ENCODE peak calls at places on chromosomes 3 and 15, in eight cellular contexts. One of them, this sample, is unnamed. For H3K4me1, the result is how much of the 10 kb centered on the place peaks cover.

GRCh38 chr3:140585828-140586227 is 92.0 kb upstream of the TRIM42 start:
- DNase-seq in PC-3: no peak
- DNase-seq in OCI-LY7: no peak
- DNase-seq in naive thymus-derived CD4-positive, alpha-beta T cell: no peak
- DNase-seq in mesendoderm: no peak
- DNase-seq in left ventricle myocardium inferior: no peak
- DNase-seq in IMR-90: peak
- DNase-seq in ovary: no peak
- DNase-seq in this sample: no peak

GRCh38 chr3:184559336-184559735 is 2.2 kb upstream of the EPHB3 start:
- DNase-seq in PC-3: peak
- DNase-seq in OCI-LY7: no peak
- DNase-seq in naive thymus-derived CD4-positive, alpha-beta T cell: no peak
- DNase-seq in mesendoderm: no peak
- DNase-seq in left ventricle myocardium inferior: no peak
- DNase-seq in IMR-90: no peak
- DNase-seq in ovary: peak
- DNase-seq in this sample: no peak

GRCh38 chr3:12753275-12754028 is 5.6 kb downstream of the TMEM40 start:
- DNase-seq in PC-3: peak
- DNase-seq in OCI-LY7: no peak
- DNase-seq in naive thymus-derived CD4-positive, alpha-beta T cell: no peak
- DNase-seq in mesendoderm: no peak
- DNase-seq in left ventricle myocardium inferior: no peak
- DNase-seq in IMR-90: no peak
- DNase-seq in ovary: no peak
- DNase-seq in this sample: no peak

GRCh38 chr3:71219744-71220638 is 363.5 kb downstream of the FOXP1 start:
- DNase-seq in PC-3: no peak
- DNase-seq in OCI-LY7: no peak
- DNase-seq in naive thymus-derived CD4-positive, alpha-beta T cell: no peak
- DNase-seq in mesendoderm: no peak
- DNase-seq in left ventricle myocardium inferior: no peak
- DNase-seq in IMR-90: no peak
- DNase-seq in ovary: no peak
- DNase-seq in this sample: no peak

GRCh38 chr3:160210799-160211221 is 14.4 kb upstream of the C3orf80 start:
- DNase-seq in PC-3: peak
- DNase-seq in OCI-LY7: no peak
- DNase-seq in naive thymus-derived CD4-positive, alpha-beta T cell: no peak
- DNase-seq in mesendoderm: peak
- DNase-seq in left ventricle myocardium inferior: no peak
- DNase-seq in IMR-90: peak
- DNase-seq in ovary: no peak
- DNase-seq in this sample: no peak

GRCh38 chr3:101567528-101568317 is 6.1 kb downstream of the TRMT10C start:
- DNase-seq in PC-3: peak
- DNase-seq in OCI-LY7: no peak
- DNase-seq in naive thymus-derived CD4-positive, alpha-beta T cell: no peak
- DNase-seq in mesendoderm: no peak
- DNase-seq in left ventricle myocardium inferior: no peak
- DNase-seq in IMR-90: peak
- DNase-seq in ovary: no peak
- DNase-seq in this sample: no peak

GRCh38 chr15:70636540-70637165 is 126.7 kb downstream of the UACA start:
- DNase-seq in PC-3: peak
- DNase-seq in OCI-LY7: no peak
- DNase-seq in naive thymus-derived CD4-positive, alpha-beta T cell: no peak
- DNase-seq in mesendoderm: peak
- DNase-seq in left ventricle myocardium inferior: no peak
- DNase-seq in IMR-90: no peak
- DNase-seq in ovary: peak
- DNase-seq in this sample: no peak

GRCh38 chr3:71127463-71128243 is 455.9 kb downstream of the FOXP1 start:
- DNase-seq in PC-3: no peak
- DNase-seq in OCI-LY7: peak
- DNase-seq in naive thymus-derived CD4-positive, alpha-beta T cell: peak
- DNase-seq in mesendoderm: no peak
- DNase-seq in left ventricle myocardium inferior: no peak
- DNase-seq in IMR-90: peak
- DNase-seq in ovary: no peak
- DNase-seq in this sample: no peak

GRCh38 chr15:31347067-31347975 is 20.7 kb downstream of the KLF13 start:
- DNase-seq in PC-3: no peak
- DNase-seq in OCI-LY7: peak
- DNase-seq in naive thymus-derived CD4-positive, alpha-beta T cell: peak
- DNase-seq in mesendoderm: no peak
- DNase-seq in left ventricle myocardium inferior: no peak
- DNase-seq in IMR-90: no peak
- DNase-seq in ovary: no peak
- DNase-seq in this sample: no peak

GRCh38 chr15:31345606-31346366 is 19.2 kb downstream of the KLF13 start:
- DNase-seq in PC-3: no peak
- DNase-seq in OCI-LY7: peak
- DNase-seq in naive thymus-derived CD4-positive, alpha-beta T cell: no peak
- DNase-seq in mesendoderm: no peak
- DNase-seq in left ventricle myocardium inferior: peak
- DNase-seq in IMR-90: no peak
- DNase-seq in ovary: no peak
- DNase-seq in this sample: no peak

GRCh38 chr15:31347981-31348803 is 21.6 kb downstream of the KLF13 start:
- DNase-seq in PC-3: no peak
- DNase-seq in OCI-LY7: no peak
- DNase-seq in naive thymus-derived CD4-positive, alpha-beta T cell: no peak
- DNase-seq in mesendoderm: no peak
- DNase-seq in left ventricle myocardium inferior: peak
- DNase-seq in IMR-90: no peak
- DNase-seq in ovary: no peak
- DNase-seq in this sample: no peak

GRCh38 chr15:31344824-31345605 is 18.4 kb downstream of the KLF13 start:
- DNase-seq in PC-3: no peak
- DNase-seq in OCI-LY7: peak
- DNase-seq in naive thymus-derived CD4-positive, alpha-beta T cell: no peak
- DNase-seq in mesendoderm: no peak
- DNase-seq in left ventricle myocardium inferior: peak
- DNase-seq in IMR-90: no peak
- DNase-seq in ovary: no peak
- DNase-seq in this sample: no peak

DNA sequence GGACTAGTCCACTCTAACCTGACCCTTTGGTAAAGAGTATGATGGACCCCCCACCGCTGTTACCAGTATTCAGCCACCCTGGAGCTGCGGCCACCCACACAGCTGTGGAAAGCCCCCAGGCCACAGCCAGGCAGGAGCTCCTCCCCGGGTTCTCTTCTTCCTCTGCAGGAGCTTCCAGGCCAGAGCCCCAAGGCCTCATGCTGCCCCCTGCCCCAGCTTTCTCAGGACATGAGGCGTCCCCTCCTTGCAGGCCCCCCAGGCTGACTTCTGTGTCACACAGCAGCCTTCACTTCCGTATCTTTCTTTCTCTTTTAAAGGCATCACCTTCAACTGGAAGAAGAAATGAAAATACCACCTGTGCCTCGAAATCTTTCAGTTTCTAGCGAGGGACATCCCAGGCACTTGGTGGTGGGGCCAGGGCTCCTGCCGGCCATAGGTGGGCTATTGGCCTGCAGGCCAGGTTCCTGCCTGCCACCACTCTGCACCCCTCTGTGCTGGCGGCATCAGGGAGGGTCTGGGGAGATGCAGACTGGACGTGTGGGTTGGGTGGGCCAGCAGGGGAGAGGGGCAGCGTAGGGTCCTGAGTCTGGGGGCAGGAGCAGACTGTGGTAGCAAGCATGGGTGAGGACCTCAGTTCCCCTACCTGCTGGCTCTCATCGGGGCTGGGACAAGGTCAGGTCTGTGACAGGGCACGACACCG is 19.9 kb downstream of the KLF13 start:
- DNase-seq in PC-3: no peak
- DNase-seq in OCI-LY7: peak
- DNase-seq in naive thymus-derived CD4-positive, alpha-beta T cell: no peak
- DNase-seq in mesendoderm: no peak
- DNase-seq in left ventricle myocardium inferior: no peak
- DNase-seq in IMR-90: no peak
- DNase-seq in ovary: no peak
- DNase-seq in this sample: no peak
- H3K4me1 ChIP-seq in PC-3: under half
- H3K4me1 ChIP-seq in OCI-LY7: half or more
- H3K4me1 ChIP-seq in naive thymus-derived CD4-positive, alpha-beta T cell: half or more
- H3K4me1 ChIP-seq in mesendoderm: under half
- H3K4me1 ChIP-seq in left ventricle myocardium inferior: half or more
- H3K4me1 ChIP-seq in IMR-90: under half
- H3K4me1 ChIP-seq in ovary: under half
- H3K4me1 ChIP-seq in this sample: under half

DNA sequence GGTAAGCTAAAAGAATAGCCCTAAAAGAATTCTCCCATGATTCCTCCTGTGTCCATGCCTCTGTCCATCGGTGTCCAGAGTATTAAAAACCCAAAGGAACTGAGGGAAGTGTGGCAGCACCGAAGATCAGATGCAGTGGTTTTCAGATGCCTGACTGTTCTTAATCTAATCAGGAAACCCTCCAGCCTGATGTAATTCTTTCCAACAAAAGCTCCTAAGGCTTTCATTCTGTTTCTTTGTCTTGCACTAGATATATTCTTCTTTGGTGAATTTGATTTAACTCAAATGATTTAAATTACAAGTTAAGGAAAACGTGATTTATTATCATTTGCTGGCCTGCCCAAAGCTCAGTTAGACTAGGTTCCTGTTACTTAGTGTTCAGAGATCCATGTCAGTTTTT is 71.2 kb downstream of the ARHGAP31 start:
- DNase-seq in PC-3: no peak
- DNase-seq in OCI-LY7: no peak
- DNase-seq in naive thymus-derived CD4-positive, alpha-beta T cell: no peak
- DNase-seq in mesendoderm: no peak
- DNase-seq in left ventricle myocardium inferior: no peak
- DNase-seq in IMR-90: no peak
- DNase-seq in ovary: no peak
- DNase-seq in this sample: no peak
- H3K4me3 ChIP-seq in PC-3: no peak
- H3K4me3 ChIP-seq in OCI-LY7: no peak
- H3K4me3 ChIP-seq in naive thymus-derived CD4-positive, alpha-beta T cell: no peak
- H3K4me3 ChIP-seq in mesendoderm: no peak
- H3K4me3 ChIP-seq in left ventricle myocardium inferior: no peak
- H3K4me3 ChIP-seq in IMR-90: no peak
- H3K4me3 ChIP-seq in ovary: no peak
- H3K4me3 ChIP-seq in this sample: no peak

GRCh38 chr3:4011136-4011535 is 211.9 kb downstream of the LRRN1 start:
- DNase-seq in PC-3: no peak
- DNase-seq in OCI-LY7: no peak
- DNase-seq in naive thymus-derived CD4-positive, alpha-beta T cell: no peak
- DNase-seq in mesendoderm: no peak
- DNase-seq in left ventricle myocardium inferior: no peak
- DNase-seq in IMR-90: no peak
- DNase-seq in ovary: no peak
- DNase-seq in this sample: no peak

GRCh38 chr3:4006288-4006687 is 207.1 kb downstream of the LRRN1 start:
- DNase-seq in PC-3: no peak
- DNase-seq in OCI-LY7: no peak
- DNase-seq in naive thymus-derived CD4-positive, alpha-beta T cell: no peak
- DNase-seq in mesendoderm: no peak
- DNase-seq in left ventricle myocardium inferior: no peak
- DNase-seq in IMR-90: no peak
- DNase-seq in ovary: no peak
- DNase-seq in this sample: peak

GRCh38 chr3:4008205-4008604 is 209.0 kb downstream of the LRRN1 start:
- DNase-seq in PC-3: no peak
- DNase-seq in OCI-LY7: no peak
- DNase-seq in naive thymus-derived CD4-positive, alpha-beta T cell: no peak
- DNase-seq in mesendoderm: no peak
- DNase-seq in left ventricle myocardium inferior: no peak
- DNase-seq in IMR-90: no peak
- DNase-seq in ovary: no peak
- DNase-seq in this sample: no peak
- H3K27ac ChIP-seq in PC-3: no peak
- H3K27ac ChIP-seq in OCI-LY7: no peak
- H3K27ac ChIP-seq in naive thymus-derived CD4-positive, alpha-beta T cell: no peak
- H3K27ac ChIP-seq in mesendoderm: no peak
- H3K27ac ChIP-seq in left ventricle myocardium inferior: no peak
- H3K27ac ChIP-seq in IMR-90: no peak
- H3K27ac ChIP-seq in ovary: no peak
- H3K27ac ChIP-seq in this sample: no peak

DNA sequence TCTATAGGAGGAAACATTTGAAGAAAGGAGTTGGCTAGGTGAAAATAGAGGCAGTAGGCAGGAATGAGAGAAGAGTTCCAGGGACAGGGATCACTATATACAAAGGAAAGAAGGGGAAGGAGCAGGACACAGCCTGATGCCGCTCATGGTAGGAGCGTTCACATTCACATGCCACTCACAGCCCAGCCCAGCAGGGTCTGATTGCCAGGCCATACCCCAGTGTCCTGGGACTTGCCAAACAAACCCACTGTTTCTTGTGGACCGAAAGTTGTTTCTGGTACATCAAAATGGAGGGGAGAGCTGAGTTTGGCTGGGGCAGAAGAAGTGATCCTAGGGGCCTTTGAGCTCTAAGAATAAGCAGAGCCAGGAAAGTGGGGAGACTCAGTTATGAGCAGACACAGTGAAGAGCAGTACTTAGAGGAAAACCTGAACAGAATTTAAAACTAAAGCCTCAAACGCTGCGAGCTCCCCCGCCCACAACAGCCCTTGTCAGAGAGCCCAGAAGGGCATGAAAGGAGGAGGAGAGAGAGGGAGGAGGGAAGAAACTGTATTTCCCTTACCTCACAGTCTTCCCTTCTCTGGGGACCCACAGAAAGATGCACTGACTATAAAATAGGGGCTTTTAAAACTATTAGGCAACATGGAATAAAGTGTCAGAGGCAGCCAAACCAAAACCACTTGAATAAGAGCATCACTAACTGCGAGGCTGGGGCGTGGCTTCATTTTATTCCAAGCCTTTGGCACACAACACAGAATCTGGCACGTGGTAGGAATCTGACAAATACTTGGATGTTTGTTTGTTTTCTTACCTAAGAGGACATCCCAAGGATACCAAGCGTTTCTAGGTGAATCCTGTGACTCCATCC is 129.0 kb downstream of the RPL22L1 start:
- DNase-seq in PC-3: peak
- DNase-seq in OCI-LY7: no peak
- DNase-seq in naive thymus-derived CD4-positive, alpha-beta T cell: no peak
- DNase-seq in mesendoderm: no peak
- DNase-seq in left ventricle myocardium inferior: peak
- DNase-seq in IMR-90: peak
- DNase-seq in ovary: peak
- DNase-seq in this sample: peak
- H3K4me1 ChIP-seq in PC-3: half or more
- H3K4me1 ChIP-seq in OCI-LY7: under half
- H3K4me1 ChIP-seq in naive thymus-derived CD4-positive, alpha-beta T cell: under half
- H3K4me1 ChIP-seq in mesendoderm: under half
- H3K4me1 ChIP-seq in left ventricle myocardium inferior: under half
- H3K4me1 ChIP-seq in IMR-90: under half
- H3K4me1 ChIP-seq in ovary: under half
- H3K4me1 ChIP-seq in this sample: under half

This sample was measured in aorta.